ENCODE peak calls at places on chromosomes 3 and 15, in seven cellular contexts. H, I, W, P, J, N and M are unnamed samples.

GRCh38 chr3:75294124-75294523 is 370.0 kb upstream of the FRG2C start:
- DNase-seq in H (no peak), I (peak; percentile 46), W (peak; percentile 71), P (peak; percentile 35), J (no peak), N (peak; percentile 26), M (no peak)

GRCh38 chr3:52456169-52456799 is 880 bp downstream of the NISCH start:
- DNase-seq in H (no peak), I (no peak), W (peak; percentile 62), P (peak; percentile 20), J (no peak), N (no peak), M (peak; percentile 48)

GRCh38 chr3:54857343-54857742 is 70.5 kb downstream of the LRTM1 start:
- DNase-seq in H (no peak), I (no peak), W (peak; percentile 24), P (no peak), J (no peak), N (no peak), M (no peak)

GRCh38 chr3:101803152-101803782 is 24.3 kb downstream of the NXPE3 start:
- DNase-seq in H (peak; percentile 31), I (peak; percentile 63), W (peak; percentile 77), P (peak; percentile 79), J (peak; percentile 30), N (peak; percentile 84), M (no peak)

GRCh38 chr15:50315814-50316630 is 39.0 kb downstream of the GABPB1 start:
- DNase-seq in H (no peak), I (peak; percentile 32), W (peak; percentile 71), P (peak; percentile 68), J (no peak), N (peak; percentile 56), M (no peak)

GRCh38 chr15:70713547-70714414 is 49.6 kb downstream of the UACA start:
- DNase-seq in H (no peak), I (no peak), W (peak; percentile 70), P (peak; percentile 34), J (no peak), N (no peak), M (no peak)

GRCh38 chr3:36993326-36994283 is at the start of gene MLH1:
- DNase-seq in H (peak; percentile 97), I (peak; percentile 83), W (peak; percentile 96), P (peak; percentile 100), J (peak; percentile 92), N (peak; percentile 95), M (peak; percentile 100)

GRCh38 chr15:63918317-63918672 is 84.5 kb upstream of the HERC1 start:
- DNase-seq in H (no peak), I (no peak), W (no peak), P (no peak), J (no peak), N (no peak), M (no peak)

GRCh38 chr3:128775906-128776542 is 50.0 kb downstream of the RAB7A start:
- DNase-seq in H (no peak), I (no peak), W (no peak), P (no peak), J (no peak), N (no peak), M (no peak)

GRCh38 chr3:169998668-169999131 is 32.1 kb downstream of the SEC62 start:
- DNase-seq in H (no peak), I (no peak), W (peak; percentile 89), P (peak; percentile 99), J (no peak), N (no peak), M (no peak)